ENCODE peak calls at places on chromosomes 6 and 20, in five cellular contexts. O is stimulated activated CD4-positive, alpha-beta T cell treated with anti-CD3 and anti-CD28 coated beads, Interleukin-15, amount 100 ng/mL, for 24 hours; T is CD8-positive, alpha-beta T cell; B is stimulated activated CD8-positive, alpha-beta memory T cell treated with anti-CD3 and anti-CD28 coated beads, Interleukin-7, amount 100 ng/mL, for 24 hours; Z is NCI-H1694. H is an unnamed sample.
A peak's percentile ranks its signal among the peaks of the same experiment; 100 is the strongest.

GRCh38 chr6:88705601-88706000 is 257.8 kb downstream of the RNGTT start:
- DNase-seq in O (no peak), T (no peak), B (no peak), Z (no peak), H (no peak)

GRCh38 chr20:49937023-49937929 is 1.1 kb downstream of the RNF114 start:
- DNase-seq in O (no peak), T (no peak), B (no peak), Z (no peak), H (no peak)

GRCh38 chr20:10673176-10673830 is 496 bp downstream of the JAG1 start:
- DNase-seq in O (peak; percentile 18), T (no peak), B (no peak), Z (no peak), H (peak; percentile 19)

GRCh38 chr6:148874698-148875293 is 128.0 kb downstream of the UST start:
- DNase-seq in O (no peak), T (no peak), B (no peak), Z (no peak), H (no peak)

GRCh38 chr6:45816674-45817297 is 198.9 kb downstream of the CLIC5 start:
- DNase-seq in O (no peak), T (no peak), B (no peak), Z (no peak), H (no peak)

GRCh38 chr6:24486065-24486464 is 3.3 kb downstream of the GPLD1 start:
- DNase-seq in O (no peak), T (no peak), B (no peak), Z (no peak), H (no peak)

GRCh38 chr6:27650620-27651370 is 177.9 kb upstream of the ZNF184 start:
- DNase-seq in O (peak; percentile 79), T (no peak), B (peak; percentile 37), Z (no peak), H (no peak)

GRCh38 chr6:18536693-18537092 is 149.5 kb downstream of the RNF144B start:
- DNase-seq in O (no peak), T (no peak), B (no peak), Z (no peak), H (no peak)

GRCh38 chr6:43016935-43017334 is 2.9 kb downstream of the KLHDC3 start:
- DNase-seq in O (no peak), T (no peak), B (no peak), Z (no peak), H (no peak)

GRCh38 chr6:111925296-111925695 is 52.0 kb upstream of the FYN start:
- DNase-seq in O (peak; percentile 13), T (no peak), B (no peak), Z (no peak), H (no peak)